ENCODE peak calls at places on chromosome 5, in nine cellular contexts. One of them, this sample, is unnamed.

GRCh38 chr5:74232281-74232680 is 408.2 kb downstream of the ENC1 start:
- DNase-seq in GM12892: no peak
- DNase-seq in HCT116: no peak
- DNase-seq in IMR-90: peak; percentile 92
- DNase-seq in body of pancreas: no peak
- DNase-seq in GM12891: no peak
- DNase-seq in HepG2: no peak
- DNase-seq in A549: no peak
- DNase-seq in testis: no peak
- DNase-seq in this sample: no peak

GRCh38 chr5:1135696-1136525 is 24.0 kb upstream of the SLC12A7 start:
- DNase-seq in GM12892: no peak
- DNase-seq in HCT116: no peak
- DNase-seq in IMR-90: no peak
- DNase-seq in body of pancreas: no peak
- DNase-seq in GM12891: no peak
- DNase-seq in HepG2: peak; percentile 62
- DNase-seq in A549: no peak
- DNase-seq in testis: no peak
- DNase-seq in this sample: no peak

GRCh38 chr5:142201471-142201887 is 92.9 kb downstream of the NDFIP1 start:
- DNase-seq in GM12892: no peak
- DNase-seq in HCT116: peak; percentile 24
- DNase-seq in IMR-90: peak; percentile 99
- DNase-seq in body of pancreas: no peak
- DNase-seq in GM12891: no peak
- DNase-seq in HepG2: no peak
- DNase-seq in A549: no peak
- DNase-seq in testis: no peak
- DNase-seq in this sample: no peak

GRCh38 chr5:151344088-151344487 is 3.3 kb downstream of the SLC36A2 start:
- DNase-seq in GM12892: no peak
- DNase-seq in HCT116: no peak
- DNase-seq in IMR-90: no peak
- DNase-seq in body of pancreas: no peak
- DNase-seq in GM12891: no peak
- DNase-seq in HepG2: no peak
- DNase-seq in A549: no peak
- DNase-seq in testis: no peak
- DNase-seq in this sample: no peak

GRCh38 chr5:28408186-28408585 is 1369.8 kb upstream of the CDH9 start:
- DNase-seq in GM12892: no peak
- DNase-seq in HCT116: no peak
- DNase-seq in IMR-90: no peak
- DNase-seq in body of pancreas: no peak
- DNase-seq in GM12891: no peak
- DNase-seq in HepG2: no peak
- DNase-seq in A549: peak; percentile 8
- DNase-seq in testis: no peak
- DNase-seq in this sample: no peak

GRCh38 chr5:150630459-150631325 is 9.8 kb upstream of the SYNPO start:
- DNase-seq in GM12892: no peak
- DNase-seq in HCT116: no peak
- DNase-seq in IMR-90: no peak
- DNase-seq in body of pancreas: no peak
- DNase-seq in GM12891: no peak
- DNase-seq in HepG2: no peak
- DNase-seq in A549: no peak
- DNase-seq in testis: no peak
- DNase-seq in this sample: no peak

GRCh38 chr5:38650540-38651275 is 94.3 kb upstream of the LIFR start:
- DNase-seq in GM12892: no peak
- DNase-seq in HCT116: no peak
- DNase-seq in IMR-90: peak; percentile 20
- DNase-seq in body of pancreas: no peak
- DNase-seq in GM12891: no peak
- DNase-seq in HepG2: no peak
- DNase-seq in A549: no peak
- DNase-seq in testis: no peak
- DNase-seq in this sample: no peak

GRCh38 chr5:159018855-159019254 is 80.9 kb downstream of the EBF1 start:
- DNase-seq in GM12892: no peak
- DNase-seq in HCT116: no peak
- DNase-seq in IMR-90: no peak
- DNase-seq in body of pancreas: no peak
- DNase-seq in GM12891: no peak
- DNase-seq in HepG2: no peak
- DNase-seq in A549: no peak
- DNase-seq in testis: no peak
- DNase-seq in this sample: no peak

GRCh38 chr5:1127991-1128785 is 16.3 kb upstream of the SLC12A7 start:
- DNase-seq in GM12892: no peak
- DNase-seq in HCT116: no peak
- DNase-seq in IMR-90: no peak
- DNase-seq in body of pancreas: peak; percentile 84
- DNase-seq in GM12891: no peak
- DNase-seq in HepG2: no peak
- DNase-seq in A549: no peak
- DNase-seq in testis: peak; percentile 64
- DNase-seq in this sample: no peak

GRCh38 chr5:40490464-40491083 is 189.1 kb upstream of the PTGER4 start:
- DNase-seq in GM12892: no peak
- DNase-seq in HCT116: no peak
- DNase-seq in IMR-90: no peak
- DNase-seq in body of pancreas: no peak
- DNase-seq in GM12891: no peak
- DNase-seq in HepG2: no peak
- DNase-seq in A549: no peak
- DNase-seq in testis: no peak
- DNase-seq in this sample: no peak

GRCh38 chr5:65624025-65624569 is at the start of gene TRIM23:
- DNase-seq in GM12892: peak; percentile 66
- DNase-seq in HCT116: peak; percentile 83
- DNase-seq in IMR-90: peak; percentile 91
- DNase-seq in body of pancreas: peak; percentile 95
- DNase-seq in GM12891: peak; percentile 53
- DNase-seq in HepG2: peak; percentile 86
- DNase-seq in A549: peak; percentile 79
- DNase-seq in testis: peak; percentile 95
- DNase-seq in this sample: peak; percentile 95
- TF ChIP-seq POLR2A in GM12892: peak; percentile 55
- TF ChIP-seq POLR2A in HCT116: peak; percentile 37
- TF ChIP-seq POLR2A in IMR-90: peak; percentile 2
- TF ChIP-seq POLR2A in body of pancreas: peak; percentile 50
- TF ChIP-seq POLR2A in GM12891: peak; percentile 67
- TF ChIP-seq POLR2A in HepG2: peak; percentile 78
- TF ChIP-seq POLR2A in A549: peak; percentile 66
- TF ChIP-seq POLR2A in testis: no peak
- TF ChIP-seq POLR2A in this sample: peak; percentile 69

DNA sequence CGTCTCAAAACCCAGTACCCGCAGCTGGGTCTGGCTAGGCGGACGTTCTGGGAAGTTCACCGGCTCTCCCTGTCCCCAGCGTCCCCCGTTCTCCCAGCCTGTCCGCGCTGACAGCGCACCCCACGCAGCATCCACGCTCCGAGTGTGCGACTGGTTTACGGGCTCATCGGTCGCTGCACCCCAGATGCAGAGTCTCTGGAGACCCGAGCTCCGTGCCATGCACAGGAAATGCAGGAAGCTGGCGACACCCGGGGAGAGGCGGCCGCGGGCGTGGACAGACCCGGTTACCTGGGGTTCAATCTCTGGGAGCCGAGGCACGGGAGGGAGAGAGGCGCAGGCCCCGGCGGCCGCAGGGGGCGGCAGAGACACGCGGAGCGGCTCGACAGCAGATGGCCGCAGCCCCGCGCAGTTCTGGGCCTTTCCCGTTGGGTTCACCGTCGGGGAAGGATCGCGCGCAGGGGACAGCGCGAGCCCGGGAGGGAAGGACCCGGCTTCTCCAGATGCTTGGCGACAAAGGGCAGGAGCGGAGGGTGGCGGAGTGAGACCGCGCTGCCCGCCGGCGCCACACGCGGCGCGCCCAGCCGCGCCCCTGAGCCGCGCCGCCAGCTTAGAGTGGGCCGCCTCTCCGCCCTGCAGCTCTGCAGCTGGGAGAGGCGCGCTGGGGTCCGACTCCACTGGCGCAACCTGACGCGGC is 558 bp downstream of the SHROOM1 start:
- DNase-seq in GM12892: peak; percentile 92
- DNase-seq in HCT116: peak; percentile 38
- DNase-seq in IMR-90: peak; percentile 56
- DNase-seq in body of pancreas: peak; percentile 85
- DNase-seq in GM12891: peak; percentile 92
- DNase-seq in HepG2: peak; percentile 56
- DNase-seq in A549: peak; percentile 95
- DNase-seq in testis: peak; percentile 81
- DNase-seq in this sample: peak; percentile 81
- TF ChIP-seq POLR2A in GM12892: no peak
- TF ChIP-seq POLR2A in HCT116: no peak
- TF ChIP-seq POLR2A in IMR-90: peak; percentile 24
- TF ChIP-seq POLR2A in body of pancreas: no peak
- TF ChIP-seq POLR2A in GM12891: no peak
- TF ChIP-seq POLR2A in HepG2: no peak
- TF ChIP-seq POLR2A in A549: peak; percentile 37
- TF ChIP-seq POLR2A in testis: no peak
- TF ChIP-seq POLR2A in this sample: no peak

DNA sequence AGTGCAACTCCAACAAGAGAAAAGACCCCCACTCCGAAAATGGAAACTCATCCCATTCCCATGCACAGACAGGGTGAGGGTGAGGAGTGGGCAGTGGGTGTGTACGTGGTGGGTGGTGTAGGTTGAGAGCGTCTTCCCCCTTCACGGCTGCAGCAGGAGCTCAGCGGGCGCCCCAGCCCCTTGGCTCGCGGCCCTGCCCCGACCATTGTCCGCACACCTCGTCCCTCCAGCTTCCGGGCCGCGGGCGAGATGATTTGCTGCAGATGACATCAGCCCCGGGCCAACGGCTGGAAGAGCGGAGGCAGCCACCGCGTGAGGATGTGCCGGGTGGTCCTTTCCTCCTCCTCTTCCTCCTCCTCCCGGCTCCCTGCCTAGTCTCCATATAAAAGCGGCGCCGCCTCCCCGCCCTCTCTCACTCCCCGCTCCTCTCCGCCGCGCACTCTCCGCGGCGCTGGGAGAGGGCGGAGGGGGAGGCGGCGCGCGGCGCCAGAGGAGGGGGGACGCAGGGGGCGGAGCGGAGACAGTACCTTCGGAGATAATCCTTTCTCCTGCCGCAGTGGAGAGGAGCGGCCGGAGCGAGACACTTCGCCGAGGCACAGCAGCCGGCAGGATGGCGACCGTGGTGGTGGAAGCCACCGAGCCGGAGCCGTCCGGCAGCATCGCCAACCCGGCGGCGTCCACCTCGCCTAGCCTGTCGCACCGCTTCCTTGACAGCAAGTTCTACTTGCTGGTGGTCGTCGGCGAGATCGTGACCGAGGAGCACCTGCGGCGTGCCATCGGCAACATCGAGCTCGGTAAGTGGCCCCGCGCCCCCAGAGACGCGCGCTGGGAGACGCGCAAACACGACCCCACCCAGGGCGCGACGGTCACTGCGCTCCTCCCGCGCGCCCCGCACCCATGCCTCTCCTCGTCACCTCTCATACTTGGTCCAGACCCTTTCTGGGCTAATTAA is at the start of gene MAP1B:
- DNase-seq in GM12892: peak; percentile 8
- DNase-seq in HCT116: no peak
- DNase-seq in IMR-90: peak; percentile 73
- DNase-seq in body of pancreas: peak; percentile 34
- DNase-seq in GM12891: peak; percentile 25
- DNase-seq in HepG2: peak; percentile 35
- DNase-seq in A549: peak; percentile 67
- DNase-seq in testis: peak; percentile 87
- DNase-seq in this sample: peak; percentile 65
- TF ChIP-seq POLR2A in GM12892: no peak
- TF ChIP-seq POLR2A in HCT116: peak; percentile 20
- TF ChIP-seq POLR2A in IMR-90: peak; percentile 93
- TF ChIP-seq POLR2A in body of pancreas: peak; percentile 38
- TF ChIP-seq POLR2A in GM12891: no peak
- TF ChIP-seq POLR2A in HepG2: peak; percentile 45
- TF ChIP-seq POLR2A in A549: peak; percentile 92
- TF ChIP-seq POLR2A in testis: no peak
- TF ChIP-seq POLR2A in this sample: no peak

GRCh38 chr5:132871885-132872284 is 1.6 kb upstream of the LEAP2 start:
- DNase-seq in GM12892: no peak
- DNase-seq in HCT116: no peak
- DNase-seq in IMR-90: no peak
- DNase-seq in body of pancreas: no peak
- DNase-seq in GM12891: no peak
- DNase-seq in HepG2: no peak
- DNase-seq in A549: no peak
- DNase-seq in testis: no peak
- DNase-seq in this sample: no peak
- TF ChIP-seq POLR2A in GM12892: peak; percentile 45
- TF ChIP-seq POLR2A in HCT116: no peak
- TF ChIP-seq POLR2A in IMR-90: no peak
- TF ChIP-seq POLR2A in body of pancreas: no peak
- TF ChIP-seq POLR2A in GM12891: peak; percentile 23
- TF ChIP-seq POLR2A in HepG2: no peak
- TF ChIP-seq POLR2A in A549: no peak
- TF ChIP-seq POLR2A in testis: no peak
- TF ChIP-seq POLR2A in this sample: no peak

GRCh38 chr5:34929720-34930526 is 564 bp downstream of the DNAJC21 start:
- DNase-seq in GM12892: peak; percentile 75
- DNase-seq in HCT116: peak; percentile 73
- DNase-seq in IMR-90: peak; percentile 66
- DNase-seq in body of pancreas: peak; percentile 96
- DNase-seq in GM12891: peak; percentile 73
- DNase-seq in HepG2: peak; percentile 77
- DNase-seq in A549: peak; percentile 73
- DNase-seq in testis: peak; percentile 90
- DNase-seq in this sample: peak; percentile 91
- TF ChIP-seq POLR2A in GM12892: peak; percentile 71
- TF ChIP-seq POLR2A in HCT116: no peak
- TF ChIP-seq POLR2A in IMR-90: no peak
- TF ChIP-seq POLR2A in body of pancreas: peak; percentile 82
- TF ChIP-seq POLR2A in GM12891: peak; percentile 62
- TF ChIP-seq POLR2A in HepG2: peak; percentile 56
- TF ChIP-seq POLR2A in A549: peak; percentile 54
- TF ChIP-seq POLR2A in testis: no peak
- TF ChIP-seq POLR2A in this sample: peak; percentile 28

GRCh38 chr5:96562614-96563013 is 99.6 kb upstream of the CAST start:
- DNase-seq in GM12892: no peak
- DNase-seq in HCT116: no peak
- DNase-seq in IMR-90: peak; percentile 69
- DNase-seq in body of pancreas: no peak
- DNase-seq in GM12891: no peak
- DNase-seq in HepG2: no peak
- DNase-seq in A549: no peak
- DNase-seq in testis: no peak
- DNase-seq in this sample: no peak
- TF ChIP-seq POLR2A in GM12892: no peak
- TF ChIP-seq POLR2A in HCT116: no peak
- TF ChIP-seq POLR2A in IMR-90: no peak
- TF ChIP-seq POLR2A in body of pancreas: no peak
- TF ChIP-seq POLR2A in GM12891: no peak
- TF ChIP-seq POLR2A in HepG2: no peak
- TF ChIP-seq POLR2A in A549: no peak
- TF ChIP-seq POLR2A in testis: no peak
- TF ChIP-seq POLR2A in this sample: no peak

GRCh38 chr5:135455876-135456237 is 3.7 kb upstream of the TIFAB start:
- DNase-seq in GM12892: no peak
- DNase-seq in HCT116: no peak
- DNase-seq in IMR-90: no peak
- DNase-seq in body of pancreas: no peak
- DNase-seq in GM12891: no peak
- DNase-seq in HepG2: no peak
- DNase-seq in A549: no peak
- DNase-seq in testis: no peak
- DNase-seq in this sample: no peak
- TF ChIP-seq POLR2A in GM12892: no peak
- TF ChIP-seq POLR2A in HCT116: no peak
- TF ChIP-seq POLR2A in IMR-90: no peak
- TF ChIP-seq POLR2A in body of pancreas: no peak
- TF ChIP-seq POLR2A in GM12891: no peak
- TF ChIP-seq POLR2A in HepG2: no peak
- TF ChIP-seq POLR2A in A549: no peak
- TF ChIP-seq POLR2A in testis: no peak
- TF ChIP-seq POLR2A in this sample: no peak